ENCODE peak calls at places on chromosomes 12 and 14, in ten cellular contexts. E is A549, T is fibroblast of lung, F is Panc1, S is DND-41, R is prostate gland, V is HCT116, K is A673, O is IMR-90, X is neural progenitor cell. C is an unnamed sample.

GRCh38 chr12:6650832-6651231 is 3.6 kb upstream of the ACRBP start:
- DNase-seq in V (no peak), E (no peak), R (no peak), O (no peak), F (no peak), T (no peak), S (no peak), K (no peak), X (no peak), C (no peak)

GRCh38 chr12:122124370-122124769 is 45.8 kb downstream of the MLXIP start:
- DNase-seq in S (no peak), K (no peak), T (no peak), F (no peak), X (peak; percentile 0), V (no peak), R (no peak), O (no peak), E (no peak), C (no peak)

GRCh38 chr14:61388173-61388975 is 67.0 kb downstream of the PRKCH start:
- DNase-seq in V (peak; percentile 26), R (no peak), T (peak; percentile 25), X (no peak), K (peak; percentile 64), S (no peak), E (no peak), F (no peak), O (no peak), C (peak; percentile 84)

GRCh38 chr14:75673345-75673744 is 12.3 kb downstream of the TTLL5 start:
- DNase-seq in R (no peak), V (no peak), T (no peak), F (no peak), K (no peak), O (no peak), S (no peak), X (no peak), E (no peak), C (no peak)

GRCh38 chr12:104426926-104427546 is 29.7 kb upstream of the CHST11 start:
- DNase-seq in X (no peak), F (no peak), S (no peak), K (no peak), V (no peak), O (peak; percentile 70), T (peak; percentile 93), E (no peak), R (no peak), C (no peak)

GRCh38 chr12:27396416-27396815 is 50.1 kb upstream of the SMCO2 start:
- DNase-seq in O (no peak), E (no peak), T (peak; percentile 11), V (no peak), K (no peak), R (no peak), S (no peak), X (no peak), F (no peak), C (no peak)

GRCh38 chr12:30420561-30420960 is 275.1 kb downstream of the IPO8 start:
- DNase-seq in R (no peak), S (no peak), E (no peak), O (peak; percentile 1), X (no peak), K (no peak), F (no peak), T (peak; percentile 72), V (no peak), C (no peak)

GRCh38 chr12:122022393-122023338 is 982 bp downstream of the BCL7A start:
- DNase-seq in K (peak; percentile 62), S (peak; percentile 68), V (no peak), T (peak; percentile 25), O (no peak), F (no peak), X (peak; percentile 79), E (no peak), R (no peak), C (peak; percentile 42)

GRCh38 chr12:42201061-42201460 is 37.0 kb downstream of the YAF2 start:
- DNase-seq in O (peak; percentile 42), K (no peak), V (no peak), F (no peak), X (no peak), R (no peak), E (no peak), T (peak; percentile 45), S (no peak), C (no peak)

GRCh38 chr14:45526715-45527549 is 273.9 kb upstream of the MIS18BP1 start:
- DNase-seq in T (no peak), V (peak; percentile 51), R (no peak), X (peak; percentile 81), K (peak; percentile 67), S (peak; percentile 24), O (no peak), F (no peak), E (peak; percentile 57), C (peak; percentile 45)

GRCh38 chr12:50213439-50213838 is 46.3 kb upstream of the CERS5 start:
- DNase-seq in T (no peak), R (no peak), X (no peak), V (no peak), F (no peak), E (no peak), S (no peak), K (no peak), O (no peak), C (no peak)

GRCh38 chr14:58637040-58637390 is 747 bp upstream of the DACT1 start:
- DNase-seq in X (peak; percentile 34), F (no peak), E (peak; percentile 50), S (no peak), R (peak; percentile 39), K (peak; percentile 71), V (no peak), O (peak; percentile 94), T (peak; percentile 93), C (no peak)

GRCh38 chr14:87745507-87746118 is 247.4 kb downstream of the GALC start:
- DNase-seq in E (peak; percentile 37), K (peak; percentile 54), F (peak; percentile 38), S (peak; percentile 25), T (peak; percentile 31), V (peak; percentile 3), O (peak; percentile 7), X (peak; percentile 62), R (no peak), C (peak; percentile 54)

GRCh38 chr12:109432431-109432830 is 44.7 kb downstream of the KCTD10 start:
- DNase-seq in E (no peak), T (no peak), S (no peak), X (no peak), K (no peak), R (no peak), O (no peak), F (no peak), V (no peak), C (peak; percentile 34)

GRCh38 chr12:122190842-122191668 is 8.1 kb downstream of the LRRC43 start:
- DNase-seq in V (peak; percentile 72), K (peak; percentile 73), R (peak; percentile 55), O (peak; percentile 59), S (peak; percentile 65), F (peak; percentile 57), X (peak; percentile 81), E (peak; percentile 79), T (peak; percentile 40), C (peak; percentile 74)

DNA sequence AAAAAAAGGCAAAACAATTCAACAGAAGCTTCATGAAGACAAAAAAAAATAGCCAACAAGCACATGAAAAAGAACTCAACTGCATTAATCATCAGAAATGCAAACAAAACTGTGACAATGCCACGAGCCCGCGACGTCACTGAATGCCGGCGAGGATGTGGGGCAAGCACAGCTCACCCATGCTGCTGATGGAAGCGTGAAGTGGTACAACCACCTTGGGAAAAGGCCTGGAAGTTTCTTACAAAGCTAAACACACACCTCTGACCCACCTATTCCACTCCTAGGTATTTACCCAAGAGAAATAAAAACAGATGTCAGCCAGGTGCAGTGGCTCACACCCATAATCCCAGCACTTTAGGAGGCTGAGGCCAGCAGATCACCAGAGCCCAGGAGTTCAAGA is 10.5 kb downstream of the BTBD6 start:
- DNase-seq in E (peak; percentile 77), S (no peak), K (no peak), X (no peak), O (peak; percentile 54), R (no peak), T (peak; percentile 30), V (no peak), F (no peak), C (no peak)
- H3K27ac ChIP-seq in E (peak overlapping the region; percentile 67), S (no peak overlapping the region), K (no peak overlapping the region), X (no peak overlapping the region), O (no peak overlapping the region), R (no peak overlapping the region), T (no peak overlapping the region), V (no peak overlapping the region), F (no peak overlapping the region), C (no peak overlapping the region)

GRCh38 chr12:1591543-1591942 is 2.8 kb downstream of the FBXL14 start:
- DNase-seq in K (no peak), F (no peak), E (no peak), R (no peak), T (peak; percentile 58), O (peak; percentile 59), X (no peak), V (no peak), S (no peak), C (no peak)

GRCh38 chr12:1587927-1588573 is 6.3 kb downstream of the FBXL14 start:
- DNase-seq in E (no peak), R (no peak), F (no peak), X (peak; percentile 84), K (no peak), T (no peak), V (no peak), O (peak; percentile 54), S (no peak), C (no peak)

GRCh38 chr12:1590083-1590979 is 4.0 kb downstream of the FBXL14 start:
- DNase-seq in K (no peak), S (no peak), E (no peak), R (no peak), O (peak; percentile 63), T (peak; percentile 90), V (no peak), F (no peak), X (peak; percentile 94), C (no peak)

GRCh38 chr12:1591029-1591428 is 3.4 kb downstream of the FBXL14 start:
- DNase-seq in K (no peak), X (peak; percentile 55), E (peak; percentile 40), T (peak; percentile 45), F (no peak), O (no peak), R (peak; percentile 43), S (no peak), V (no peak), C (peak; percentile 72)

GRCh38 chr12:1588574-1588944 is 5.8 kb downstream of the FBXL14 start:
- DNase-seq in T (no peak), K (no peak), E (no peak), S (no peak), X (no peak), O (no peak), R (no peak), V (no peak), F (no peak), C (no peak)
- TF ChIP-seq CTCF in T (no peak), K (no peak), E (no peak), S (no peak), X (no peak), O (no peak), R (no peak), V (no peak), F (no peak), C (no peak)

GRCh38 chr14:81396108-81396507 is 4.0 kb downstream of the STON2 start:
- DNase-seq in K (peak; percentile 20), S (no peak), E (no peak), V (no peak), X (no peak), T (peak; percentile 22), O (no peak), F (no peak), R (no peak), C (peak; percentile 30)
- H3K27ac ChIP-seq in K (no peak overlapping the region), S (no peak overlapping the region), E (no peak overlapping the region), V (no peak overlapping the region), X (no peak overlapping the region), T (no peak overlapping the region), O (no peak overlapping the region), F (no peak overlapping the region), R (no peak overlapping the region), C (peak overlapping the region; percentile 61)

GRCh38 chr14:20848955-20849570 is 42.1 kb upstream of the RNASE3 start:
- DNase-seq in X (peak; percentile 65), V (no peak), T (no peak), S (no peak), R (peak; percentile 32), F (no peak), K (no peak), O (no peak), E (peak; percentile 77), C (no peak)
- TF ChIP-seq CTCF in X (no peak), V (no peak), T (no peak), S (no peak), R (no peak), F (no peak), K (no peak), O (no peak), E (no peak), C (no peak)